ENCODE peak calls at places on chromosomes 5 and 9, in five cellular contexts. G, F, K, X and Y are unnamed samples.

GRCh38 chr5:55570026-55570425 is 35.3 kb upstream of the PLPP1 start:
- DNase-seq in G (no peak), F (peak; percentile 39), K (peak; percentile 43), X (no peak), Y (no peak)

GRCh38 chr5:136006767-136007251 is 22.0 kb upstream of the TGFBI start:
- DNase-seq in K (peak; percentile 66), G (no peak), F (peak; percentile 85), X (peak; percentile 70), Y (no peak)

GRCh38 chr9:74036549-74037231 is 460.4 kb upstream of the RORB start:
- DNase-seq in X (peak; percentile 45), G (peak; percentile 35), K (peak; percentile 21), F (peak; percentile 78), Y (no peak)

GRCh38 chr5:38226091-38226490 is 32.3 kb upstream of the EGFLAM start:
- DNase-seq in K (no peak), G (no peak), F (no peak), X (no peak), Y (no peak)

GRCh38 chr5:2502970-2503594 is 248.4 kb downstream of the IRX2 start:
- DNase-seq in F (no peak), G (no peak), X (no peak), K (no peak), Y (no peak)

GRCh38 chr5:1090538-1090937 is 21.3 kb downstream of the SLC12A7 start:
- DNase-seq in F (no peak), X (peak; percentile 25), K (peak; percentile 21), G (no peak), Y (no peak)

GRCh38 chr5:133512896-133513295 is 99.4 kb downstream of the FSTL4 start:
- DNase-seq in F (no peak), K (no peak), G (no peak), X (no peak), Y (no peak)

GRCh38 chr9:77752566-77752965 is 104.4 kb upstream of the GNA14 start:
- DNase-seq in K (peak; percentile 95), F (peak; percentile 95), G (no peak), X (peak; percentile 95), Y (no peak)

GRCh38 chr5:74870299-74871067 is 4.3 kb upstream of the FAM169A start:
- DNase-seq in K (no peak), G (no peak), X (no peak), F (no peak), Y (no peak)

GRCh38 chr5:127562252-127562651 is 44.8 kb downstream of the PRRC1 start:
- DNase-seq in K (peak; percentile 46), X (peak; percentile 41), F (no peak), G (no peak), Y (peak; percentile 35)

GRCh38 chr5:126819253-126819652 is 42.3 kb downstream of the LMNB1 start:
- DNase-seq in G (no peak), K (no peak), X (no peak), F (no peak), Y (no peak)

GRCh38 chr9:124348831-124349230 is 66.4 kb downstream of the PSMB7 start:
- DNase-seq in K (no peak), F (no peak), X (no peak), G (no peak), Y (no peak)

GRCh38 chr9:113715086-113715485 is 161.0 kb upstream of the ZNF618 start:
- DNase-seq in F (peak; percentile 23), G (no peak), X (no peak), K (no peak), Y (no peak)

GRCh38 chr9:134775552-134775951 is 105.1 kb upstream of the FCN2 start:
- DNase-seq in G (no peak), K (peak; percentile 25), X (peak; percentile 32), F (peak; percentile 54), Y (no peak)

GRCh38 chr5:147098233-147098790 is 136.5 kb upstream of the STK32A start:
- DNase-seq in F (peak; percentile 43), X (peak; percentile 62), K (peak; percentile 66), G (peak; percentile 28), Y (peak; percentile 43)

GRCh38 chr9:87206064-87206661 is 258.9 kb upstream of the GAS1 start:
- DNase-seq in G (no peak), X (no peak), K (no peak), F (peak; percentile 84), Y (no peak)

GRCh38 chr5:57368010-57368409 is 114.6 kb downstream of the ACTBL2 start:
- DNase-seq in K (no peak), G (no peak), X (no peak), F (no peak), Y (no peak)

GRCh38 chr5:41748631-41749030 is 121.6 kb downstream of the OXCT1 start:
- DNase-seq in X (peak; percentile 31), G (no peak), K (peak; percentile 37), F (peak; percentile 67), Y (no peak)

GRCh38 chr9:93126825-93127368 is 7.2 kb downstream of the NINJ1 start:
- DNase-seq in X (peak; percentile 33), K (peak; percentile 25), G (no peak), F (no peak), Y (no peak)

GRCh38 chr5:77272206-77272605 is 61.7 kb downstream of the PDE8B start:
- DNase-seq in K (peak; percentile 6), X (no peak), G (no peak), F (no peak), Y (no peak)

GRCh38 chr5:6584101-6584645 is 48.7 kb downstream of the NSUN2 start:
- DNase-seq in X (no peak), K (no peak), G (no peak), F (no peak), Y (no peak)

GRCh38 chr5:173281910-173282309 is 46.3 kb downstream of the STC2 start:
- DNase-seq in F (no peak), K (peak; percentile 45), X (peak; percentile 54), G (no peak), Y (no peak)

GRCh38 chr5:8825161-8825757 is 720.6 kb downstream of the SEMA5A start:
- DNase-seq in G (no peak), F (peak; percentile 33), K (no peak), X (peak; percentile 11), Y (no peak)

GRCh38 chr5:145953202-145953601 is 16.8 kb downstream of the SH3RF2 start:
- DNase-seq in F (no peak), X (no peak), K (no peak), G (no peak), Y (no peak)

GRCh38 chr9:89603629-89604462 is 966 bp upstream of the GADD45G start:
- DNase-seq in X (peak; percentile 38), K (peak; percentile 54), G (no peak), F (peak; percentile 45), Y (no peak)

GRCh38 chr5:7638456-7638855 is 212.5 kb downstream of the CFAP90 start:
- DNase-seq in K (no peak), G (no peak), X (no peak), F (peak; percentile 79), Y (no peak)

GRCh38 chr5:19987594-19988345 is at the start of gene CDH18:
- DNase-seq in F (peak; percentile 63), G (no peak), X (peak; percentile 50), K (peak; percentile 45), Y (peak; percentile 52)
- H3K4me3 ChIP-seq in F (peak within 1 kb of the TSS; percentile 46), G (no peak within 1 kb of the TSS), X (peak within 1 kb of the TSS; percentile 14), K (peak within 1 kb of the TSS; percentile 31), Y (no peak within 1 kb of the TSS)

GRCh38 chr5:95080026-95080425 is 204.9 kb downstream of the MCTP1 start:
- DNase-seq in X (peak; percentile 2), F (no peak), G (no peak), K (peak; percentile 3), Y (no peak)
- H3K4me3 ChIP-seq in X (no peak overlapping the region), F (no peak overlapping the region), G (peak overlapping the region; percentile 68), K (no peak overlapping the region), Y (no peak overlapping the region)

DNA sequence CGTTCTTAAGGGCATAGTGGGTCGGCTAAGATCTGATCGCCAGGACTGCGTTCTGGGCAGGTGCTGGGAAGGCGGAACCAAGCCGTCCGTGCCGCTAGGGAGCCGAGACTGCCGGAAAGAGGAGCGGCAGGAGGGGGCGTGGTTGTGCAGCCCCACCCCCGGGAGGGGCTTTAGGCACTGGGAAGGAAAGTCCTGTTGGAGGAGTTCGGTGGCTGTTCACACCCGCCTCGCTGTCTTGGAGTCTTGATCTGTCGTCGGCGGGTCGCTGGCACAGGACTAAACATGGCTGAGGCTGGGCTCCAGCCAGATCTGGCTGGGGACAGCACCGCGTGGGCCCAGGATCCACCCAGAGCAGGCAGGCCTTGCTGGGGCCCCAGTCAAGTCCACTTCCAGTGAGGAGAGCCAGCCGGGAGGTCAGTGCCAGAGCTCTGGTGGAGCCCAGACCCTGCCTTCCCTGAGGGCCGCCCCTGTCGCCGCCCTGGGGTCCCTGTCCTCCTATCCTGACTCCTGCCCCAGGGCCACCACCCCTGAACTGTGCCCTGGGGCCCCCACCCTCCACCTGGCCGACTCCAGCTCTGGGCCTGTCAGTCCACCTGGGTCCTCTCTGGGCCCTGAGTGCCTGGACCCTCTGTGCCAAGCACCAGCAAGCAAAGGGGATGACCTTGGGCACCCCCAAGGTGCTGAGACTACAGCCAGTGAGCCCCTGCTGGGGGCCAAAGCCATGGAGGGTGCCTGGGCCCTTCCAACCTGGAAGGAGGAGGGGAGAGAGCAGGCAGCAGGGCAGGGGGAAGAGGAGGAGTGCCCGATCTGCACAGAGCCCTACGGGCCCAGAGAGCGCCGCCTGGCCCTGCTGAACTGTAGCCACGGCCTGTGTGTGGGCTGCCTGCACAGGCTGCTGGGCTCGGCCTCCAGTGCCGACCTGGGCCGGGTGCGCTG is 4.5 kb downstream of the RNF208 start:
- DNase-seq in K (peak; percentile 24), F (no peak), X (no peak), G (no peak), Y (no peak)
- H3K4me3 ChIP-seq in K (no peak overlapping the region), F (no peak overlapping the region), X (peak overlapping the region; percentile 19), G (no peak overlapping the region), Y (no peak overlapping the region)

DNA sequence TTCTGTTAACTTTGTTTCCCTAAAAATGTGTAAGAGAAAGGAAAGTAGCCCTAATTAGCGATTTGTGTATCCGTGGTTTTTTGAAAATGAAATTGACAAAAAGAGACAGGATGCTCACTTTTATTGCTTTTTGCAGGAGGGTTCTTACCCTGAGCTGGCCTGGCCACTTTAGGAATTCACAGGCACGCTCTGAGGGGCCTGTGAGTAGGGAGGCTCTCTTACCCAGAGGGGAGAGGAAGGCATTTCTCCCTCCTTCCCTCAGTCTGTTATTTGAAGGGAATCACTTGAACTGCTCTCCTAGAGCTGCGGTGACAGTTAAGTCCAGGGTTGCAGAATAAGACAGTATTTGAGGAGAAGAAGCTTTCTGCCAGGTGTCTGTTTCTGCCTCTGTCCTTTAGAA is 16.7 kb downstream of the PIK3R1 start:
- DNase-seq in G (no peak), F (no peak), X (no peak), K (no peak), Y (no peak)
- H3K4me3 ChIP-seq in G (no peak overlapping the region), F (no peak overlapping the region), X (no peak overlapping the region), K (no peak overlapping the region), Y (no peak overlapping the region)

DNA sequence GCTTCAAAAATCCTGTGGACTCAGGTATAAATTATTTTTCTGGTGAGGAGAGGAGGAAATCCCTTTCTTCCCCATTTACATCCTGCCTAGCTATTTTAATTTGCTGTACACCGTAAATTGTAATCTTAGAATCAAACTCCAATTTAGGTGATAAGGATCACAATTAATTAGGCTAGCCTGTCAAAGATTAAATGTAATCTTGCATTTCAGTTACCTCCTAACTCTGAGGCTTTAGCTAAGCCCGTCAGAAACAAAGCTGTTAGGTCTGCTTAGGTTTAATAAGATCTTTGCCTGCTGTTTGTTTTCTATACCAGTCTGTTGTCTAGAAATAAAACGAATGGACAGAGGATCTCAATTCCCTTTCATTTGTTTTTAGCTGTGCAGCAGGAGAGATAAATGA is 51.5 kb downstream of the PIK3R1 start:
- DNase-seq in F (no peak), K (no peak), G (no peak), X (no peak), Y (no peak)
- H3K4me3 ChIP-seq in F (no peak overlapping the region), K (no peak overlapping the region), G (no peak overlapping the region), X (no peak overlapping the region), Y (no peak overlapping the region)

GRCh38 chr9:17531642-17532254 is 47.1 kb upstream of the SH3GL2 start:
- DNase-seq in X (peak; percentile 67), K (peak; percentile 69), F (peak; percentile 64), G (peak; percentile 51), Y (no peak)
- H3K4me3 ChIP-seq in X (no peak overlapping the region), K (no peak overlapping the region), F (no peak overlapping the region), G (no peak overlapping the region), Y (no peak overlapping the region)